ENCODE peak calls at places on chromosomes 5 and 9, in seven cellular contexts. D, Y, E, C, A, P and Q are unnamed samples.

GRCh38 chr9:27768781-27769180 is 195.5 kb upstream of the C9orf72 start:
- DNase-seq in D (peak), C (no peak), A (no peak), P (no peak), Y (no peak), E (no peak), Q (no peak)

GRCh38 chr5:120139039-120139438 is 325.1 kb upstream of the PRR16 start:
- DNase-seq in P (no peak), A (peak), D (no peak), Y (peak), E (no peak), C (peak), Q (no peak)

GRCh38 chr5:172113036-172113435 is 75.0 kb downstream of the STK10 start:
- DNase-seq in D (peak), E (no peak), C (no peak), A (no peak), Y (no peak), P (no peak), Q (no peak)

GRCh38 chr9:86703346-86703745 is 244.0 kb downstream of the GAS1 start:
- DNase-seq in E (no peak), D (no peak), P (no peak), A (peak), C (no peak), Y (no peak), Q (no peak)

GRCh38 chr9:27654629-27655285 is 81.5 kb upstream of the C9orf72 start:
- DNase-seq in D (no peak), A (no peak), E (no peak), C (no peak), P (no peak), Y (no peak), Q (no peak)

GRCh38 chr5:111869681-111870080 is 112.7 kb upstream of the NREP start:
- DNase-seq in D (no peak), Y (peak), E (no peak), P (no peak), C (no peak), A (peak), Q (no peak)

GRCh38 chr5:111223086-111223789 is 946 bp upstream of the CAMK4 start:
- DNase-seq in D (no peak), E (no peak), P (no peak), A (no peak), Y (no peak), C (peak), Q (no peak)

GRCh38 chr5:79193643-79194042 is 42.3 kb upstream of the JMY start:
- DNase-seq in E (no peak), C (peak), D (no peak), Y (peak), P (no peak), A (peak), Q (no peak)

GRCh38 chr5:81631124-81631523 is 119.8 kb downstream of the SSBP2 start:
- DNase-seq in C (no peak), A (no peak), D (peak), E (no peak), P (no peak), Y (peak), Q (no peak)

GRCh38 chr9:69621735-69622460 is 50.3 kb downstream of the APBA1 start:
- DNase-seq in E (no peak), D (no peak), P (no peak), C (no peak), A (no peak), Y (no peak), Q (no peak)

GRCh38 chr9:99003308-99003707 is 59.6 kb downstream of the COL15A1 start:
- DNase-seq in P (no peak), E (no peak), A (no peak), Y (no peak), D (no peak), C (no peak), Q (no peak)

GRCh38 chr9:112002131-112002846 is 105.7 kb downstream of the UGCG start:
- DNase-seq in A (no peak), C (peak), D (no peak), P (no peak), E (no peak), Y (no peak), Q (no peak)

GRCh38 chr9:112003538-112003937 is 106.9 kb downstream of the UGCG start:
- DNase-seq in E (no peak), C (no peak), P (no peak), D (no peak), A (no peak), Y (no peak), Q (no peak)

GRCh38 chr9:112005939-112006338 is 109.3 kb downstream of the UGCG start:
- DNase-seq in E (no peak), A (no peak), Y (no peak), P (no peak), D (no peak), C (no peak), Q (no peak)

GRCh38 chr9:112000743-112001142 is 104.1 kb downstream of the UGCG start:
- DNase-seq in D (no peak), E (no peak), A (no peak), P (no peak), Y (no peak), C (no peak), Q (no peak)

GRCh38 chr9:112002847-112003457 is 106.3 kb downstream of the UGCG start:
- DNase-seq in C (no peak), D (no peak), Y (no peak), A (peak), E (no peak), P (no peak), Q (no peak)
- H3K27ac ChIP-seq in C (peak), D (no peak), Y (no peak), A (peak), E (no peak), P (no peak), Q (no peak)

GRCh38 chr5:36688722-36689121 is 82.3 kb downstream of the SLC1A3 start:
- DNase-seq in Y (peak), C (no peak), E (no peak), A (no peak), D (peak), P (no peak), Q (no peak)
- H3K27ac ChIP-seq in Y (no peak), C (no peak), E (no peak), A (no peak), D (no peak), P (no peak), Q (peak)

DNA sequence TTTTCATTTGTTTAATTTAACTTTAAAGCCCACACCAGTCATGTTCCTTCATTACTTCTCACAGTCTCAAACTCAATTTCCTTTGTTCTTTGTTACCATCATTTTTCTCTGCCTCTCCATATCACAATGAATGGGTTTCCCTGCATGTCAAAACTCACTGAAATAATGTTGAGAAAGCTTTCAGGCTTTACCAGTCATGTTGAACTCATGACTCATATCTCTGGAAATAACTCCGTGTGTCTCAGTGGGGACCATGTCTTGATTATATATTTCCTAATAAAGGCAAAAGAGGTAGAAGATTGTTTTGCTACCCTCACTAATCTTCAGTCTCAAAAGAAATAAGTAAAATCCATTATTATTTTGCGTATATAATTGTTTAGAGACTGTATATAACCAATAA is 231.2 kb downstream of the CHSY3 start:
- DNase-seq in E (no peak), A (peak), D (no peak), C (peak), P (no peak), Y (peak), Q (no peak)
- H3K27ac ChIP-seq in E (peak), A (no peak), D (no peak), C (no peak), P (no peak), Y (no peak), Q (no peak)

DNA sequence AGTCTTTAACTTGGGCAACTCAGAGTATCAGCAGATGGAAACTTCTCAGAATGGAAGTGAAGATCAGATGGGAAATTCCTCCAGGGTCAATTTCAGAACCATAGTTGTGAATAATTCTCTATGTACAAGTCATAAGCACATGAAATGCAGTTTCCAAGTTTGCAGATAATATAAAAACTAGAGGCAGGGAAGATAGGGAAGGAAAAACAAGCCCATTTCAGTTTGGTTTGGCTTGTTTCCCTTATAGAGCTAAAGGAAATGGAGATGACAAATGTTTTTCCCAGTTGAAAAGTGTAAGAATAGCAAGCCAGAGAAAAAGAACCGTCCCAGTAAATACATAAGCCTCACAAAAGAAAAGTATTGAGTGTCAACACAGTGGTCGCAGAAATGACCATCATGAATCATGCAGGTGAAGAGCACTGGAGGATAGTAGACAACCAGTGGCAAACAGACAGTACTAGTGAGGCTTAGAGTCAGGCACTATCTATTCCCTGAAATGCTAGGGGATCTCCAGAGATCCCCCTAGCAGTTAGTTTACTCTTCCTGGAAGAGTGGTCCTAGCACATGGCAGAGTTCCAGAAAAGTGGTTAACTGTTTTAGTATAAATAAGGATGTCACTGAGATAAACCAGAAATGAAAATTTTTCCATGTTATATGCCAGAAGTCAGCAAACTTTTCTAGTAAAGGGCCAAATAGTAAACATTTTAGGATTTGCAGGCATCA is 245.9 kb downstream of the SAXO1 start:
- DNase-seq in A (peak), P (no peak), C (peak), D (no peak), Y (peak), E (no peak), Q (no peak)
- H3K27ac ChIP-seq in A (no peak), P (no peak), C (peak), D (no peak), Y (peak), E (peak), Q (no peak)

DNA sequence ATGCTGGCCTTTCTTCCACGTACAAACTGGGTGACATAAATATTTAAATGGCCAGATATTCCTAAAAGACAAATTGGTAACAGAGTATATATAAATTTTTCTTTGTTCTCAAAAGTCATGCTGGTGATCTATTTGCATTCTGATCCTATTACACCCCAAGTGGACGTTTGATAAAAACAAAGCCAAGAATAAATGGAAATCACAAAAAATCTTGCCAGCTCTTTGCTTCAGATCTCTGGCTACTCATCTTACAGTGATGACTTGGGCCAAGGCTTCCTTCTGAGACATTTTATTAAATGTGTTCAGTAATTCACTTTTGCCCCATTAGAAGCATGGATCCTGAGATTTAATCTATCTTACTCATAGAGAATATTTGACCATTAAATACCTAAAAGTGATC is 444.3 kb upstream of the PIK3R1 start:
- DNase-seq in Y (no peak), P (no peak), E (no peak), A (peak), D (no peak), C (no peak), Q (no peak)
- H3K27ac ChIP-seq in Y (no peak), P (no peak), E (no peak), A (no peak), D (no peak), C (no peak), Q (no peak)